ENCODE peak calls at places on chromosomes 1 and 21, in four cellular contexts. H is K562, U is HepG2, W is GM12878. K is an unnamed sample.

GRCh38 chr1:164611754-164612642 is 53.0 kb downstream of the PBX1 start:
- DNase-seq in H (no peak), U (peak), W (no peak), K (peak)

GRCh38 chr1:110433803-110434202 is 17.1 kb upstream of the PROK1 start:
- DNase-seq in H (peak), U (peak), W (no peak), K (peak)

GRCh38 chr1:108830119-108831008 is 26.5 kb downstream of the AKNAD1 start:
- DNase-seq in H (peak), U (peak), W (no peak), K (no peak)

GRCh38 chr1:159076753-159077656 is at the start of gene AIM2:
- DNase-seq in H (peak), U (no peak), W (peak), K (no peak)

GRCh38 chr21:33289199-33289819 is 23.1 kb downstream of the IL10RB start:
- DNase-seq in H (no peak), U (no peak), W (no peak), K (no peak)

GRCh38 chr1:166975361-166976129 is at the start of gene ILDR2:
- DNase-seq in H (peak), U (no peak), W (no peak), K (peak)

GRCh38 chr1:158649052-158649451 is 37.5 kb downstream of the SPTA1 start:
- DNase-seq in H (no peak), U (no peak), W (no peak), K (no peak)

GRCh38 chr1:168442931-168443330 is 100.9 kb downstream of the XCL2 start:
- DNase-seq in H (no peak), U (no peak), W (no peak), K (no peak)

GRCh38 chr21:18244721-18245486 is at the start of gene CHODL:
- DNase-seq in H (no peak), U (no peak), W (no peak), K (peak)

GRCh38 chr1:78329475-78329874 is 161.3 kb upstream of the PTGFR start:
- DNase-seq in H (no peak), U (no peak), W (no peak), K (no peak)

GRCh38 chr1:200294241-200294640 is 115.6 kb downstream of the ZNF281 start:
- DNase-seq in H (no peak), U (no peak), W (no peak), K (no peak)

GRCh38 chr1:155052412-155053400 is 1.6 kb downstream of the ADAM15 start:
- DNase-seq in H (peak), U (no peak), W (no peak), K (no peak)

GRCh38 chr1:224784606-224785328 is 144.7 kb upstream of the DNAH14 start:
- DNase-seq in H (no peak), U (no peak), W (no peak), K (no peak)

GRCh38 chr1:91700771-91701493 is 185.0 kb downstream of the TGFBR3 start:
- DNase-seq in H (no peak), U (no peak), W (no peak), K (no peak)

GRCh38 chr1:117366982-117367768 is at the start of gene MAN1A2:
- DNase-seq in H (peak), U (peak), W (peak), K (peak)

GRCh38 chr1:218953448-218953847 is 220.2 kb upstream of the LYPLAL1 start:
- DNase-seq in H (no peak), U (no peak), W (no peak), K (no peak)

GRCh38 chr1:220952941-220953340 is 73.7 kb downstream of the HLX start:
- DNase-seq in H (no peak), U (no peak), W (no peak), K (no peak)

GRCh38 chr1:109240158-109241152 is 8.9 kb upstream of the CELSR2 start:
- DNase-seq in H (peak), U (no peak), W (no peak), K (no peak)

GRCh38 chr1:183065168-183065670 is 42.0 kb downstream of the LAMC1 start:
- DNase-seq in H (no peak), U (no peak), W (no peak), K (no peak)

GRCh38 chr1:36533897-36534296 is 51.2 kb upstream of the CSF3R start:
- DNase-seq in H (no peak), U (no peak), W (no peak), K (no peak)

GRCh38 chr1:36537190-36537768 is 54.6 kb upstream of the CSF3R start:
- DNase-seq in H (no peak), U (no peak), W (no peak), K (no peak)

GRCh38 chr1:36539526-36539925 is 56.8 kb upstream of the CSF3R start:
- DNase-seq in H (no peak), U (no peak), W (no peak), K (no peak)

GRCh38 chr1:36534711-36535412 is 52.1 kb upstream of the CSF3R start:
- DNase-seq in H (no peak), U (no peak), W (no peak), K (no peak)

GRCh38 chr1:36536727-36537126 is 54.0 kb upstream of the CSF3R start:
- DNase-seq in H (no peak), U (no peak), W (no peak), K (no peak)
- TF ChIP-seq TARDBP in H (no peak), U (no peak), W (no peak), K (no peak)

GRCh38 chr21:35344582-35344981 is 295.5 kb upstream of the RUNX1 start:
- DNase-seq in H (no peak), U (no peak), W (no peak), K (no peak)

GRCh38 chr21:35342440-35342839 is 293.3 kb upstream of the RUNX1 start:
- DNase-seq in H (peak), U (no peak), W (peak), K (no peak)

GRCh38 chr21:35340273-35340672 is 291.2 kb upstream of the RUNX1 start:
- DNase-seq in H (no peak), U (peak), W (no peak), K (no peak)

GRCh38 chr21:35345954-35346353 is 296.9 kb upstream of the RUNX1 start:
- DNase-seq in H (no peak), U (no peak), W (no peak), K (no peak)

DNA sequence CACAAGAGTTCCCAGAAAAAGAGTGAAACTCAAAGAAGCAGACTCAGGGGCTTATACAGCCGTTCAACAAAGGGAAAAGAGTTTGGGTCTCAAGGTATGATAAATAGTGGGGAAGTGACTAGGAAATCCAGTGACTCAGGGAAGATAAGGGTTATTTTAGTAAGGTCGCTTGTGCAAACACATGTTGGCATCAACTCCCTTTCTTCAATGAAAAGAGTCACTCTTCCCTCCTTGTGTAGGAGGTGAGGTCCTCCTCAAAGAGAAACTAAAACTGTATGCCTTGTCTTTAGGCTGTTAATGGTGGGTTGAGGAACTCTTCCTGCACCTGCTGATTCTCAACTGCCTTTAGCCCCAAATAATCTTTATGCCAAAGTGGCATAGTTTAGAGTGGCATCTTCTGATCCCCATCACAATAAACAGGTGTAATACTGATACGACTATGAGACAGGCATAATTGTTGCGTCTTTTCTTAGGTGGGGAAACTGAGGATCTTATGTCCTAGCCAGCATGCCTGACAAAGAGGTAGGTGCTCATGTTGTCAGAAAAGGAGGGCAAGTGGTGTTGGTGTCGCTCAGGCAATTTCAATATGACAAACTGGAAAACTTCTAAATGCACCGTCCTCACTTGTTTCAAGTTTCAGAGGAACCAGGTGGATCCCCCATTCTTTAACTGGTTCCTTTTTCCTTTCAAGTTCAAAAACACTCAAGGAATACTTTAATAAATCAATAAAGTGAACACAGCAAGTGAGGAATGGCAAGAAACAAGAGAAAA is 294.1 kb upstream of the RUNX1 start:
- DNase-seq in H (peak), U (no peak), W (no peak), K (no peak)
- TF ChIP-seq FOXK2 in H (no peak), U (no peak), W (no peak), K (no peak)

DNA sequence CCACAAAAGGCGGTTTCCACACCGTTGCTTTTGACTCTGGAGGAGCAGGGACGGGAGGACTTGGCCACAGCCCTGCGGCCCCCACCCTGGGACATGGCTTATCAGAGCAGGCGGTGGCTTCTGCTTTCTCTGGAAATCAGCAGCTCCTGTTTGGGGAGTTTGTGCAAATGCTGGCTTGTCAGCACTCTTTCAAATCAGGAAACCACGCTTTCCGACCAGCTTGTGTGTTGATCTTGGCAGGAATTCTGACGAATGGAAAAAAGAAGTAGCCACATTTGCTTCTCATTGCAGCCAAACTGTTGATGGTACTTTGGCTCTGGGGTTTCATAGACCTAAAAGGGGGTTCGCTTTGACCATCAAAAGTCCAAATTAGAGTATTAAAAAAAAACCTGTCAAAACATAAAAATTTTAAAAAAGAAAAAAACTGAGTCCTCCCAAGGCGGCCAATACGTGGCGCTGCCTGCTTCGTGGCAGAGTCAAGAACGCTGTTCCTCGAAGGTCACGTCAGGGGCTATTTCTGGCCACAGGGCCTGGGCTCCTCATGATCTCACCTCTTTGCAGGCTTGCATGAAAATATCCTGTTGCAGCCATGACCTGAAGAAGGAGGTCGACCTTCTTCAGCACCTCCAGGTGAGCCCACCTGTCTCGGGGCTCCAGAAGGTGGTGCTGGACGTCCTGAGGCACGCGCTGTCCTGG is 80.8 kb upstream of the EFHD2 start:
- DNase-seq in H (peak), U (no peak), W (no peak), K (no peak)
- TF ChIP-seq BHLHE40 in H (peak), U (no peak), W (no peak), K (no peak)

GRCh38 chr1:228669401-228669695 is 65.9 kb upstream of the RHOU start:
- DNase-seq in H (no peak), U (no peak), W (no peak), K (no peak)

GRCh38 chr1:228668553-228669400 is 66.5 kb upstream of the RHOU start:
- DNase-seq in H (no peak), U (no peak), W (no peak), K (no peak)

GRCh38 chr1:228667224-228667623 is 68.1 kb upstream of the RHOU start:
- DNase-seq in H (no peak), U (no peak), W (no peak), K (no peak)

GRCh38 chr1:228666686-228667085 is 68.6 kb upstream of the RHOU start:
- DNase-seq in H (no peak), U (no peak), W (no peak), K (no peak)

GRCh38 chr1:228664399-228664914 is 70.8 kb upstream of the RHOU start:
- DNase-seq in H (peak), U (peak), W (no peak), K (peak)
- TF ChIP-seq TARDBP in H (no peak), U (no peak), W (no peak), K (no peak)

GRCh38 chr21:43273708-43274021 is 104.9 kb downstream of the CRYAA start:
- DNase-seq in H (no peak), U (no peak), W (no peak), K (no peak)

GRCh38 chr21:43273016-43273707 is 104.4 kb downstream of the CRYAA start:
- DNase-seq in H (no peak), U (no peak), W (no peak), K (no peak)

GRCh38 chr21:43276811-43277210 is 108.0 kb downstream of the CRYAA start:
- DNase-seq in H (no peak), U (no peak), W (no peak), K (no peak)

GRCh38 chr21:43274022-43274945 is 105.5 kb downstream of the CRYAA start:
- DNase-seq in H (no peak), U (no peak), W (no peak), K (no peak)

DNA sequence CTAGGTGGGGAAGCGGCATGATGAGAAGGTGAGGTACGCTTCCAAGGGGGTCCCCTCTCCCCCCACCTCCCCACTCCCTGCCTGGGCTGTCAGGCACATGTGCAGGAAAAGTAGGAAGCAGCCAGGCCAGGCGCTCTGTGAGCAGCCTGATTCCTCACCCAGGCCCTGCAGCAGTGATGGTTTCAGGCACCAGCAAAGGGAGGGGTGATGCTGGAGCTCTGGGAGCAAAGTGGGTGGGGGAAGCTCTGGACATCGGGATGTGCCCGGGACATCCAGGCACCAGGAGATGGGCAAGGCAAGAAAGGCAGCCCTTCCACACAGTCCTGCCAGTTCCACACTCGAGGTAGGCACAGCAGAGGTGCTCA is 106.1 kb downstream of the CRYAA start:
- DNase-seq in H (no peak), U (no peak), W (no peak), K (no peak)
- TF ChIP-seq FOXK2 in H (no peak), U (no peak), W (no peak), K (no peak)

GRCh38 chr1:205963756-205964155 is 20.5 kb upstream of the SLC26A9 start:
- DNase-seq in H (no peak), U (no peak), W (no peak), K (no peak)

GRCh38 chr1:205961405-205961804 is 18.1 kb upstream of the SLC26A9 start:
- DNase-seq in H (no peak), U (no peak), W (no peak), K (no peak)

GRCh38 chr1:205963352-205963751 is 20.1 kb upstream of the SLC26A9 start:
- DNase-seq in H (no peak), U (no peak), W (no peak), K (no peak)

GRCh38 chr1:205962821-205963221 is 19.6 kb upstream of the SLC26A9 start:
- DNase-seq in H (no peak), U (no peak), W (no peak), K (no peak)

DNA sequence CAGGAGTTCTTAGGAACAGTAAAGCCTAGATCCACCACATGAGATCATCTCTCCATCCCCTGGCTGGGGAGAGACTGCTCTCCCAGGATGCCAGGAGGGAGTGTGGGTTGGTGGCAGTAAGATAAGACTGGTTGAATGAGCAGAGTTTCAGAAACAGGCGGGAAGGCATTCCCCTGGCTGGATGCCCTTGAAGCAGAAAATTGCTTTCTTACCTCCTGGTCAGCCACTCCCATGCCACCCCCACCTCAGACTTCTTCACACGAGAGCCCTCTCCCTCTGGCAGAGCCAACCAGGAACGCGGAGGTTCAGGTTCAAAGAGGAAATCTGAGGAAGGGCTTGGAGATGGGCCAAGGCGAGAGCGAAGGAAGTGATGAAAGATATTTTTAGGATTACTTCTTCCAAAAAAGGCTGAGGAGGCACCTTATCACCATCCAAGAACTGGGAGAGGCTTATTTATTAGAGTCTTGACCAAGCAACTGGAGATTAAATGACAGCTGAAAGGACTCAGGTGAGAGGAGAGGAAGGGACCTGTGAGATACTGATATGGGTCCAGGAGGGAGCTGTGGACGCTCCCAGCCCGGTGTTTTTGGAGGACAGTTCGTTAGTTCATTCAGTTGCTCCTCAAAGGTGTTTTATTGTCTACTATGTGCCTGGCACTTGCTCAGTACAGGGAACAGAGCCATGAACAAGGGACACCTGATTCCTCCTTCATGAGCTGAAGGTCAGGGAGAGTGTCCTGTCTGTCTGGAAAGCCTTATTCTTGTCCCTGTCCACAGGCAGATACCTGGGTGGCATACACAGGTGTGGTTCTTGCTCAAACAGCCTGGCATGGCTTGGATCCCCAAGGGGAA is 18.9 kb upstream of the SLC26A9 start:
- DNase-seq in H (no peak), U (no peak), W (no peak), K (no peak)
- TF ChIP-seq BHLHE40 in H (no peak), U (no peak), W (no peak), K (no peak)